ENCODE peak calls at places on chromosomes 3 and 15, in five cellular contexts. E, S, X, O and J are unnamed samples.

GRCh38 chr15:76936671-76937070 is 5.1 kb downstream of the RCN2 start:
- DNase-seq in E (no peak), X (no peak), O (no peak), S (no peak), J (no peak)

GRCh38 chr3:85342915-85343314 is 384.1 kb downstream of the CADM2 start:
- DNase-seq in E (no peak), O (no peak), X (no peak), S (peak), J (no peak)

GRCh38 chr3:123859177-123859576 is 25.0 kb downstream of the MYLK start:
- DNase-seq in E (no peak), O (no peak), S (no peak), X (no peak), J (no peak)

GRCh38 chr3:181715601-181716340 is 4.0 kb downstream of the SOX2 start:
- DNase-seq in S (no peak), O (no peak), X (no peak), E (no peak), J (no peak)

GRCh38 chr15:72671531-72671930 is 14.5 kb downstream of the HIGD2B start:
- DNase-seq in X (no peak), E (no peak), O (no peak), S (no peak), J (no peak)

GRCh38 chr15:63075072-63075995 is 32.8 kb downstream of the TPM1 start:
- DNase-seq in E (no peak), O (no peak), S (no peak), X (no peak), J (no peak)

GRCh38 chr3:54968546-54969172 is 40.8 kb upstream of the LRTM1 start:
- DNase-seq in S (peak), O (no peak), X (no peak), E (no peak), J (no peak)

GRCh38 chr3:102106421-102107097 is 257.2 kb downstream of the NFKBIZ start:
- DNase-seq in S (no peak), X (no peak), O (no peak), E (no peak), J (no peak)

GRCh38 chr3:168248383-168249047 is 152.8 kb upstream of the GOLIM4 start:
- DNase-seq in S (no peak), X (no peak), O (peak), E (no peak), J (no peak)

GRCh38 chr3:141828487-141829284 is 47.8 kb upstream of the ATP1B3 start:
- DNase-seq in S (no peak), X (no peak), O (peak), E (no peak), J (no peak)

GRCh38 chr3:120567370-120568197 is 28.6 kb upstream of the NDUFB4 start:
- DNase-seq in X (no peak), S (peak), O (no peak), E (no peak), J (no peak)

GRCh38 chr15:80604583-80605506 is 90.3 kb upstream of the ABHD17C start:
- DNase-seq in S (no peak), X (no peak), O (no peak), E (no peak), J (no peak)

GRCh38 chr3:86988986-86989385 is 2.0 kb downstream of the VGLL3 start:
- DNase-seq in X (no peak), O (no peak), S (no peak), E (no peak), J (no peak)

GRCh38 chr3:183381179-183381578 is 47.2 kb downstream of the MCF2L2 start:
- DNase-seq in E (no peak), O (no peak), S (no peak), X (no peak), J (no peak)

GRCh38 chr15:85407421-85408269 is 27.2 kb downstream of the AKAP13 start:
- DNase-seq in E (no peak), S (no peak), X (no peak), O (no peak), J (peak)

GRCh38 chr3:170732660-170733245 is 137.2 kb downstream of the RPL22L1 start:
- DNase-seq in O (no peak), S (no peak), X (no peak), E (no peak), J (no peak)

GRCh38 chr15:100937171-100937570 is 18.0 kb downstream of the LRRK1 start:
- DNase-seq in S (no peak), E (no peak), X (no peak), O (no peak), J (no peak)

GRCh38 chr15:96367436-96368200 is 37.1 kb downstream of the NR2F2 start:
- DNase-seq in S (no peak), X (no peak), E (no peak), O (no peak), J (no peak)

GRCh38 chr3:45210308-45211038 is 15.6 kb downstream of the TMEM158 start:
- DNase-seq in X (no peak), E (peak), S (no peak), O (peak), J (peak)

GRCh38 chr3:50044976-50045375 is 43.7 kb upstream of the RBM5 start:
- DNase-seq in O (no peak), E (no peak), S (no peak), X (no peak), J (no peak)

GRCh38 chr15:65110676-65111292 is 4.2 kb downstream of the UBAP1L start:
- DNase-seq in O (peak), S (no peak), X (no peak), E (no peak), J (no peak)

GRCh38 chr3:190041333-190042041 is 79.2 kb downstream of the P3H2 start:
- DNase-seq in S (no peak), O (no peak), E (no peak), X (no peak), J (no peak)

GRCh38 chr3:194129581-194130133 is 6.3 kb upstream of the HES1 start:
- DNase-seq in S (no peak), X (no peak), E (no peak), O (peak), J (no peak)

GRCh38 chr3:18531662-18532061 is 106.5 kb upstream of the SATB1 start:
- DNase-seq in X (no peak), E (no peak), O (no peak), S (no peak), J (no peak)